ENCODE peak calls at places on chromosomes 12 and 14, in seven cellular contexts. One of them, this sample, is unnamed.
A peak's percentile ranks its signal among the peaks of the same experiment; 100 is the strongest.

GRCh38 chr12:63978519-63978918 is 134.0 kb downstream of the SRGAP1 start:
- DNase-seq in epithelial cell of proximal tubule: no peak
- DNase-seq in nephron progenitor cell: no peak
- DNase-seq in germinal center: no peak
- DNase-seq in LHCN-M2: peak; percentile 67
- DNase-seq in MM.1S: no peak
- DNase-seq in stimulated activated effector memory CD8-positive, alpha-beta T cell treated with anti-CD3 and anti-CD28 coated beads, Interleukin-12 subunit alpha, Interleukin-12 subunit beta, amount 100 ng/mL, for 72 hours: no peak
- DNase-seq in this sample: no peak

GRCh38 chr12:24960222-24960855 is 11.4 kb upstream of the BCAT1 start:
- DNase-seq in epithelial cell of proximal tubule: no peak
- DNase-seq in nephron progenitor cell: peak; percentile 42
- DNase-seq in germinal center: no peak
- DNase-seq in LHCN-M2: peak; percentile 46
- DNase-seq in MM.1S: peak; percentile 40
- DNase-seq in stimulated activated effector memory CD8-positive, alpha-beta T cell treated with anti-CD3 and anti-CD28 coated beads, Interleukin-12 subunit alpha, Interleukin-12 subunit beta, amount 100 ng/mL, for 72 hours: peak; percentile 81
- DNase-seq in this sample: peak; percentile 72

GRCh38 chr12:102659200-102659911 is 179.0 kb upstream of the IGF1 start:
- DNase-seq in epithelial cell of proximal tubule: no peak
- DNase-seq in nephron progenitor cell: no peak
- DNase-seq in germinal center: no peak
- DNase-seq in LHCN-M2: no peak
- DNase-seq in MM.1S: no peak
- DNase-seq in stimulated activated effector memory CD8-positive, alpha-beta T cell treated with anti-CD3 and anti-CD28 coated beads, Interleukin-12 subunit alpha, Interleukin-12 subunit beta, amount 100 ng/mL, for 72 hours: no peak
- DNase-seq in this sample: no peak

GRCh38 chr14:100165376-100165775 is 5.9 kb upstream of the DEGS2 start:
- DNase-seq in epithelial cell of proximal tubule: no peak
- DNase-seq in nephron progenitor cell: peak; percentile 30
- DNase-seq in germinal center: no peak
- DNase-seq in LHCN-M2: no peak
- DNase-seq in MM.1S: no peak
- DNase-seq in stimulated activated effector memory CD8-positive, alpha-beta T cell treated with anti-CD3 and anti-CD28 coated beads, Interleukin-12 subunit alpha, Interleukin-12 subunit beta, amount 100 ng/mL, for 72 hours: no peak
- DNase-seq in this sample: no peak

GRCh38 chr14:100565650-100566049 is 21.6 kb downstream of the BEGAIN start:
- DNase-seq in epithelial cell of proximal tubule: no peak
- DNase-seq in nephron progenitor cell: no peak
- DNase-seq in germinal center: no peak
- DNase-seq in LHCN-M2: no peak
- DNase-seq in MM.1S: no peak
- DNase-seq in stimulated activated effector memory CD8-positive, alpha-beta T cell treated with anti-CD3 and anti-CD28 coated beads, Interleukin-12 subunit alpha, Interleukin-12 subunit beta, amount 100 ng/mL, for 72 hours: no peak
- DNase-seq in this sample: no peak

GRCh38 chr12:2682301-2683282 is 112.2 kb upstream of the FKBP4 start:
- DNase-seq in epithelial cell of proximal tubule: no peak
- DNase-seq in nephron progenitor cell: peak; percentile 62
- DNase-seq in germinal center: no peak
- DNase-seq in LHCN-M2: peak; percentile 48
- DNase-seq in MM.1S: peak; percentile 61
- DNase-seq in stimulated activated effector memory CD8-positive, alpha-beta T cell treated with anti-CD3 and anti-CD28 coated beads, Interleukin-12 subunit alpha, Interleukin-12 subunit beta, amount 100 ng/mL, for 72 hours: peak; percentile 54
- DNase-seq in this sample: peak; percentile 55

GRCh38 chr12:110111476-110112334 is 12.5 kb upstream of the IFT81 start:
- DNase-seq in epithelial cell of proximal tubule: no peak
- DNase-seq in nephron progenitor cell: no peak
- DNase-seq in germinal center: no peak
- DNase-seq in LHCN-M2: no peak
- DNase-seq in MM.1S: no peak
- DNase-seq in stimulated activated effector memory CD8-positive, alpha-beta T cell treated with anti-CD3 and anti-CD28 coated beads, Interleukin-12 subunit alpha, Interleukin-12 subunit beta, amount 100 ng/mL, for 72 hours: no peak
- DNase-seq in this sample: no peak

GRCh38 chr14:100955201-100955600 is 51.7 kb upstream of the RTL1 start:
- DNase-seq in epithelial cell of proximal tubule: peak; percentile 6
- DNase-seq in nephron progenitor cell: no peak
- DNase-seq in germinal center: no peak
- DNase-seq in LHCN-M2: peak; percentile 59
- DNase-seq in MM.1S: no peak
- DNase-seq in stimulated activated effector memory CD8-positive, alpha-beta T cell treated with anti-CD3 and anti-CD28 coated beads, Interleukin-12 subunit alpha, Interleukin-12 subunit beta, amount 100 ng/mL, for 72 hours: no peak
- DNase-seq in this sample: no peak

GRCh38 chr14:57378661-57379060 is 11.7 kb upstream of the NAA30 start:
- DNase-seq in epithelial cell of proximal tubule: no peak
- DNase-seq in nephron progenitor cell: no peak
- DNase-seq in germinal center: no peak
- DNase-seq in LHCN-M2: no peak
- DNase-seq in MM.1S: no peak
- DNase-seq in stimulated activated effector memory CD8-positive, alpha-beta T cell treated with anti-CD3 and anti-CD28 coated beads, Interleukin-12 subunit alpha, Interleukin-12 subunit beta, amount 100 ng/mL, for 72 hours: no peak
- DNase-seq in this sample: no peak

GRCh38 chr12:19236656-19237055 is 107.1 kb downstream of the PLEKHA5 start:
- DNase-seq in epithelial cell of proximal tubule: no peak
- DNase-seq in nephron progenitor cell: no peak
- DNase-seq in germinal center: no peak
- DNase-seq in LHCN-M2: peak; percentile 62
- DNase-seq in MM.1S: no peak
- DNase-seq in stimulated activated effector memory CD8-positive, alpha-beta T cell treated with anti-CD3 and anti-CD28 coated beads, Interleukin-12 subunit alpha, Interleukin-12 subunit beta, amount 100 ng/mL, for 72 hours: no peak
- DNase-seq in this sample: no peak

GRCh38 chr12:38905480-38906351 is at the start of gene CPNE8:
- DNase-seq in epithelial cell of proximal tubule: no peak
- DNase-seq in nephron progenitor cell: peak; percentile 76
- DNase-seq in germinal center: peak; percentile 14
- DNase-seq in LHCN-M2: no peak
- DNase-seq in MM.1S: peak; percentile 68
- DNase-seq in stimulated activated effector memory CD8-positive, alpha-beta T cell treated with anti-CD3 and anti-CD28 coated beads, Interleukin-12 subunit alpha, Interleukin-12 subunit beta, amount 100 ng/mL, for 72 hours: peak; percentile 75
- DNase-seq in this sample: no peak

GRCh38 chr14:77498984-77499527 is 440 bp upstream of the ISM2 start:
- DNase-seq in epithelial cell of proximal tubule: no peak
- DNase-seq in nephron progenitor cell: peak; percentile 67
- DNase-seq in germinal center: peak; percentile 39
- DNase-seq in LHCN-M2: no peak
- DNase-seq in MM.1S: no peak
- DNase-seq in stimulated activated effector memory CD8-positive, alpha-beta T cell treated with anti-CD3 and anti-CD28 coated beads, Interleukin-12 subunit alpha, Interleukin-12 subunit beta, amount 100 ng/mL, for 72 hours: no peak
- DNase-seq in this sample: no peak

GRCh38 chr14:64213079-64213478 is 81.1 kb downstream of the ESR2 start:
- DNase-seq in epithelial cell of proximal tubule: no peak
- DNase-seq in nephron progenitor cell: no peak
- DNase-seq in germinal center: no peak
- DNase-seq in LHCN-M2: no peak
- DNase-seq in MM.1S: no peak
- DNase-seq in stimulated activated effector memory CD8-positive, alpha-beta T cell treated with anti-CD3 and anti-CD28 coated beads, Interleukin-12 subunit alpha, Interleukin-12 subunit beta, amount 100 ng/mL, for 72 hours: no peak
- DNase-seq in this sample: no peak

GRCh38 chr12:12265571-12266388 is 1.1 kb downstream of the LRP6 start:
- DNase-seq in epithelial cell of proximal tubule: no peak
- DNase-seq in nephron progenitor cell: no peak
- DNase-seq in germinal center: no peak
- DNase-seq in LHCN-M2: peak; percentile 24
- DNase-seq in MM.1S: peak; percentile 14
- DNase-seq in stimulated activated effector memory CD8-positive, alpha-beta T cell treated with anti-CD3 and anti-CD28 coated beads, Interleukin-12 subunit alpha, Interleukin-12 subunit beta, amount 100 ng/mL, for 72 hours: no peak
- DNase-seq in this sample: peak; percentile 29

GRCh38 chr12:57237653-57237951 is 8.1 kb downstream of the SHMT2 start:
- DNase-seq in epithelial cell of proximal tubule: no peak
- DNase-seq in nephron progenitor cell: no peak
- DNase-seq in germinal center: no peak
- DNase-seq in LHCN-M2: no peak
- DNase-seq in MM.1S: no peak
- DNase-seq in stimulated activated effector memory CD8-positive, alpha-beta T cell treated with anti-CD3 and anti-CD28 coated beads, Interleukin-12 subunit alpha, Interleukin-12 subunit beta, amount 100 ng/mL, for 72 hours: no peak
- DNase-seq in this sample: no peak